ENCODE peak calls at places on chromosomes 4 and X, in eight cellular contexts. W is gastrocnemius medialis, I is tibial artery, H is HepG2, F is mucosa of descending colon, C is cardiac muscle cell, J is ovary, D is fibroblast of lung. U is an unnamed sample. For H3K4me1, the result is how much of the 10 kb centered on the place peaks cover.

GRCh38 chrX:10041383-10041782 is 74.2 kb downstream of the CLDN34 start:
- DNase-seq in W (no peak), D (peak), F (no peak), J (no peak), I (no peak), H (no peak), C (no peak), U (no peak)

GRCh38 chr4:145935253-145936141 is 3.1 kb downstream of the ZNF827 start:
- DNase-seq in J (peak), H (peak), I (no peak), W (peak), C (peak), F (peak), D (no peak), U (no peak)

GRCh38 chr4:7697821-7698220 is 241.8 kb downstream of the AFAP1 start:
- DNase-seq in C (no peak), H (no peak), F (peak), J (no peak), I (no peak), D (no peak), W (no peak), U (no peak)

GRCh38 chr4:88101165-88101564 is 57.3 kb downstream of the ABCG2 start:
- DNase-seq in W (no peak), I (peak), J (no peak), C (no peak), H (no peak), F (no peak), D (no peak), U (no peak)

GRCh38 chr4:24063771-24064170 is 173.9 kb upstream of the PPARGC1A start:
- DNase-seq in D (no peak), C (no peak), H (no peak), F (no peak), W (no peak), I (no peak), J (no peak), U (no peak)

GRCh38 chr4:6620296-6620695 is 20.2 kb upstream of the MRFAP1 start:
- DNase-seq in W (no peak), I (no peak), J (no peak), H (no peak), D (no peak), C (no peak), F (no peak), U (no peak)

GRCh38 chrX:40099046-40099968 is 1.5 kb upstream of the BCOR start:
- DNase-seq in W (peak), H (no peak), D (no peak), C (no peak), I (no peak), F (peak), J (peak), U (no peak)

GRCh38 chr4:89788243-89789072 is 48.5 kb downstream of the SNCA start:
- DNase-seq in W (no peak), F (no peak), C (peak), J (peak), H (no peak), D (peak), I (peak), U (no peak)

GRCh38 chrX:9682456-9682855 is 83.2 kb downstream of the GPR143 start:
- DNase-seq in F (no peak), I (no peak), J (no peak), D (peak), H (no peak), C (peak), W (no peak), U (no peak)

GRCh38 chr4:8861576-8862279 is 9.9 kb downstream of the HMX1 start:
- DNase-seq in I (no peak), C (no peak), W (no peak), D (no peak), J (no peak), F (peak), H (no peak), U (no peak)

GRCh38 chr4:124918559-124919122 is 206.1 kb upstream of the ANKRD50 start:
- DNase-seq in C (no peak), I (no peak), H (no peak), W (no peak), F (no peak), D (no peak), J (no peak), U (no peak)

GRCh38 chrX:113124693-113125092 is 284.1 kb upstream of the AMOT start:
- DNase-seq in W (no peak), C (no peak), J (no peak), F (no peak), H (no peak), I (no peak), D (no peak), U (no peak)

GRCh38 chrX:9882669-9883446 is 84.3 kb upstream of the CLDN34 start:
- DNase-seq in F (no peak), C (peak), H (no peak), W (no peak), I (no peak), D (peak), J (no peak), U (no peak)

GRCh38 chr4:47914926-47915237 is 499 bp upstream of the NFXL1 start:
- DNase-seq in D (no peak), F (no peak), H (no peak), J (no peak), I (no peak), W (no peak), C (no peak), U (no peak)

GRCh38 chrX:47198026-47198686 is 4.5 kb downstream of the UBA1 start:
- DNase-seq in F (no peak), W (no peak), C (peak), J (no peak), I (no peak), H (no peak), D (peak), U (no peak)

GRCh38 chr4:100420571-100420970 is 97.3 kb downstream of the EMCN start:
- DNase-seq in D (peak), F (no peak), I (no peak), J (no peak), W (no peak), C (no peak), H (no peak), U (no peak)

GRCh38 chr4:43754566-43754965 is 694.0 kb downstream of the KCTD8 start:
- DNase-seq in J (no peak), W (no peak), H (no peak), D (no peak), F (no peak), I (no peak), C (no peak), U (no peak)

GRCh38 chrX:18649498-18649951 is 22.4 kb downstream of the RS1 start:
- DNase-seq in F (no peak), I (no peak), W (no peak), J (no peak), H (no peak), C (no peak), D (no peak), U (no peak)

GRCh38 chr4:57114973-57115372 is 4.8 kb upstream of the IGFBP7 start:
- DNase-seq in F (no peak), J (no peak), H (no peak), C (peak), I (no peak), W (no peak), D (peak), U (no peak)

GRCh38 chrX:39261446-39262147 is 460.3 kb downstream of the MID1IP1 start:
- DNase-seq in C (peak), W (no peak), D (peak), H (peak), F (no peak), I (no peak), J (no peak), U (no peak)

GRCh38 chr4:15521442-15522039 is 51.9 kb downstream of the CC2D2A start:
- DNase-seq in F (no peak), H (no peak), W (no peak), I (no peak), D (no peak), C (peak), J (no peak), U (no peak)

GRCh38 chr4:159174645-159175147 is 71.8 kb downstream of the RAPGEF2 start:
- DNase-seq in W (no peak), F (no peak), J (no peak), D (no peak), C (peak), H (no peak), I (no peak), U (no peak)

GRCh38 chr4:159175165-159175988 is 72.5 kb downstream of the RAPGEF2 start:
- DNase-seq in F (no peak), H (peak), C (peak), I (peak), W (peak), J (peak), D (peak), U (no peak)

GRCh38 chr4:159178147-159178541 is 75.3 kb downstream of the RAPGEF2 start:
- DNase-seq in C (peak), I (no peak), J (no peak), W (no peak), D (peak), F (no peak), H (peak), U (no peak)

GRCh38 chr4:159177265-159178146 is 74.6 kb downstream of the RAPGEF2 start:
- DNase-seq in F (no peak), C (no peak), W (peak), D (no peak), J (no peak), H (no peak), I (no peak), U (no peak)

GRCh38 chr4:159175989-159176375 is 73.1 kb downstream of the RAPGEF2 start:
- DNase-seq in W (no peak), J (no peak), D (no peak), I (no peak), F (no peak), C (no peak), H (no peak), U (no peak)
- H3K4me1 ChIP-seq in W (half or more), J (under half), D (under half), I (half or more), F (under half), C (half or more), H (under half), U (under half)

DNA sequence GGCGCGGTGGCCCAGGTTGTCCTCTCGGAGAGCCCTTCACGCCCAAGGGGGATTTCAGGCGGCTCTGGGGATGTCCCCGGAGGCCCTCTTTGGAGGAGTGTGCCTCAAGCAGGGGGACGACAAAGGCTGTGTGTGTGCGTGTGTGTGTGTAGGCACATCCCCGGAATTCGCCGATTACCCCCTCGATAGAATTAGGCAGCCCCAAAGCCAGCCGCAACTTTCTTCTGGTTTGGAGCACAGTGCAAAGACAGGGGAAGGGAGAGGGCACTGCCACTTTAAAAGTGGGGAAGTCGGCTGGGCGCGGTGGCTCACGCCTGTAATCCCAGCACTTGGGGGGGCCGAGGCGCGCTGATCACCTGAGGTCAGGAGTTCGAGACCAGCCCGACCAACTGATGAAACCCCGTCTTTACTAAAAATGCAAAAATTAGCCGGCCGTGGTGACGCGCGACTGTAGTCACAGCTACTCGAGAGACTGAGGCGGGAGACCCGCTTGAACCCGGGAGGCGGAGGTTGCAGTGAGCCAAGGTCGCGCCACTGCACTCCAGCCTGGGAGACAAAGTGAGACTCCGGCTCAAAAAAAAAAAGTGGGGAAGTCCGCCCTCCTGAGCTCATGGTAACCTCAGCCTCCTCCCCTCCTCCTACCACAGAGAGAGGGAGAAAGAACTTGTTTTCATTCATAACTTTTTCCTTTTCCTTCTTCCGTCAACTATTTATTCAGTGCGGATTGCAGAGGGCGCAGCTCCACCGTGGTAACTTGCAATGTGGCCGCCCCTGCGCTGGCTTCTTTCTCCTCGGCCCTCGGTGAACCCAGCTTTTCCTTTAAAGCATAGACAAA is 2.4 kb downstream of the SPRY1 start:
- DNase-seq in C (peak), F (peak), W (peak), H (peak), D (peak), J (peak), I (peak), U (peak)
- TF ChIP-seq CTCF in C (no peak), F (no peak), W (no peak), H (peak), D (peak), J (no peak), I (no peak), U (no peak)

GRCh38 chr4:140098481-140099132 is 55.4 kb downstream of the MAML3 start:
- DNase-seq in H (no peak), D (peak), J (no peak), W (no peak), F (no peak), C (peak), I (no peak), U (no peak)

GRCh38 chr4:140096483-140096861 is 57.5 kb downstream of the MAML3 start:
- DNase-seq in H (no peak), J (no peak), D (no peak), W (no peak), I (no peak), F (no peak), C (no peak), U (no peak)

GRCh38 chr4:140096921-140097320 is 57.1 kb downstream of the MAML3 start:
- DNase-seq in D (no peak), H (no peak), F (no peak), I (no peak), C (peak), W (no peak), J (no peak), U (no peak)

GRCh38 chr4:140095694-140096482 is 58.1 kb downstream of the MAML3 start:
- DNase-seq in F (no peak), W (peak), D (peak), J (no peak), I (no peak), C (peak), H (no peak), U (peak)

GRCh38 chr4:140097572-140097971 is 56.4 kb downstream of the MAML3 start:
- DNase-seq in J (no peak), W (no peak), H (no peak), D (no peak), I (no peak), C (no peak), F (no peak), U (no peak)
- H3K4me1 ChIP-seq in J (under half), W (under half), H (under half), D (under half), I (half or more), C (under half), F (under half), U (under half)

GRCh38 chrX:107775734-107776511 is at the start of gene TSC22D3:
- DNase-seq in C (peak), F (peak), D (peak), H (peak), W (peak), J (peak), I (peak), U (peak)
- TF ChIP-seq CTCF in C (no peak), F (no peak), D (peak), H (no peak), W (peak), J (peak), I (peak), U (peak)

GRCh38 chr4:42488114-42488513 is 90.8 kb downstream of the SHISA3 start:
- DNase-seq in H (no peak), I (no peak), F (no peak), C (no peak), W (no peak), D (no peak), J (no peak), U (no peak)
- H3K4me1 ChIP-seq in H (under half), I (under half), F (under half), C (under half), W (half or more), D (under half), J (under half), U (under half)

U was measured in ascending aorta.